ENCODE peak calls at places on chromosomes 1 and 21, in five cellular contexts. U is thoracic aorta, A is AG10803, Y is lower lobe of right lung, G is fibroblast of lung. C is an unnamed sample.

GRCh38 chr1:155834296-155834926 is 22.6 kb downstream of the GON4L start:
- DNase-seq in A (peak), U (no peak), G (peak), Y (no peak), C (no peak)

GRCh38 chr1:53440633-53441032 is 18.6 kb upstream of the DMRTB1 start:
- DNase-seq in A (no peak), G (no peak), U (no peak), Y (no peak), C (no peak)

GRCh38 chr1:231108500-231109254 is 53.2 kb upstream of the TRIM67 start:
- DNase-seq in Y (no peak), G (no peak), A (no peak), U (no peak), C (no peak)

GRCh38 chr1:159746676-159747075 is 32.3 kb upstream of the CRP start:
- DNase-seq in U (no peak), A (peak), G (no peak), Y (no peak), C (no peak)

GRCh38 chr21:36615274-36615964 is 83.5 kb upstream of the SIM2 start:
- DNase-seq in Y (no peak), G (no peak), A (no peak), U (no peak), C (no peak)

GRCh38 chr1:84634536-84635205 is 55.6 kb downstream of the SSX2IP start:
- DNase-seq in G (no peak), U (no peak), Y (no peak), A (no peak), C (no peak)

GRCh38 chr1:20484526-20485462 is 1.2 kb downstream of the CAMK2N1 start:
- DNase-seq in Y (no peak), G (no peak), U (no peak), A (no peak), C (no peak)

GRCh38 chr1:43619314-43619790 is 30.6 kb upstream of the KDM4A start:
- DNase-seq in Y (peak), U (no peak), G (no peak), A (no peak), C (no peak)

GRCh38 chr1:59043796-59044195 is 253.1 kb upstream of the FGGY start:
- DNase-seq in U (no peak), A (peak), G (peak), Y (no peak), C (no peak)

GRCh38 chr1:37032660-37033354 is 1.5 kb downstream of the GRIK3 start:
- DNase-seq in U (no peak), Y (no peak), G (no peak), A (no peak), C (no peak)

GRCh38 chr1:25795955-25796806 is 3.8 kb upstream of the SELENON start:
- DNase-seq in A (no peak), Y (peak), U (no peak), G (no peak), C (no peak)

GRCh38 chr1:232486454-232487202 is 143.3 kb downstream of the SIPA1L2 start:
- DNase-seq in U (no peak), Y (no peak), G (peak), A (peak), C (no peak)

GRCh38 chr1:226643167-226643566 is 94.6 kb downstream of the STUM start:
- DNase-seq in Y (peak), A (no peak), G (peak), U (no peak), C (no peak)

GRCh38 chr1:2290171-2290578 is 62.1 kb downstream of the SKI start:
- DNase-seq in U (no peak), Y (no peak), G (no peak), A (no peak), C (no peak)

GRCh38 chr1:92536593-92537332 is 50.0 kb upstream of the GFI1 start:
- DNase-seq in Y (no peak), A (no peak), U (no peak), G (peak), C (peak)

GRCh38 chr1:85048296-85049064 is at the start of gene MCOLN3:
- DNase-seq in G (no peak), Y (peak), A (no peak), U (no peak), C (no peak)

GRCh38 chr1:231376875-231377549 is 38.9 kb downstream of the SPRTN start:
- DNase-seq in G (no peak), Y (no peak), U (no peak), A (no peak), C (no peak)

GRCh38 chr1:157948547-157949152 is 44.8 kb upstream of the KIRREL1 start:
- DNase-seq in G (peak), U (no peak), A (peak), Y (no peak), C (no peak)

GRCh38 chr1:24309762-24310485 is 9.2 kb upstream of the GRHL3 start:
- DNase-seq in U (no peak), G (peak), Y (no peak), A (no peak), C (no peak)

GRCh38 chr1:67110352-67110751 is 24.4 kb downstream of the C1orf141 start:
- DNase-seq in A (no peak), G (no peak), Y (no peak), U (no peak), C (peak)

GRCh38 chr1:160768295-160768657 is 27.7 kb upstream of the LY9 start:
- DNase-seq in A (peak), Y (peak), U (no peak), G (no peak), C (peak)

GRCh38 chr1:3645666-3646355 is 4.1 kb downstream of the WRAP73 start:
- DNase-seq in A (no peak), U (no peak), G (no peak), Y (no peak), C (no peak)

GRCh38 chr1:74629283-74629682 is 44.3 kb downstream of the ERICH3 start:
- DNase-seq in Y (no peak), A (no peak), G (no peak), U (no peak), C (no peak)

GRCh38 chr1:18557621-18558465 is 72.8 kb upstream of the PAX7 start:
- DNase-seq in U (no peak), A (peak), Y (peak), G (no peak), C (no peak)

GRCh38 chr1:162587761-162588260 is 26.3 kb downstream of the UAP1 start:
- DNase-seq in G (no peak), Y (no peak), U (no peak), A (no peak), C (no peak)

GRCh38 chr1:90820727-90821126 is 103.6 kb upstream of the BARHL2 start:
- DNase-seq in G (no peak), A (no peak), Y (no peak), U (no peak), C (no peak)

GRCh38 chr1:193766329-193766728 is 579.9 kb upstream of the B3GALT2 start:
- DNase-seq in U (no peak), Y (no peak), A (no peak), G (no peak), C (no peak)

GRCh38 chr21:43273016-43273707 is 104.4 kb downstream of the CRYAA start:
- DNase-seq in A (no peak), Y (peak), G (no peak), U (no peak), C (no peak)

GRCh38 chr1:224882264-224882663 is 47.2 kb upstream of the DNAH14 start:
- DNase-seq in Y (no peak), G (no peak), A (no peak), U (no peak), C (no peak)

GRCh38 chr1:224884428-224884827 is 45.0 kb upstream of the DNAH14 start:
- DNase-seq in A (peak), U (no peak), G (peak), Y (no peak), C (no peak)

GRCh38 chr1:224879404-224879803 is 50.1 kb upstream of the DNAH14 start:
- DNase-seq in U (no peak), A (peak), G (peak), Y (no peak), C (no peak)

GRCh38 chr1:224881762-224882211 is 47.7 kb upstream of the DNAH14 start:
- DNase-seq in Y (no peak), U (no peak), G (no peak), A (no peak), C (no peak)

GRCh38 chr1:224880593-224881307 is 48.7 kb upstream of the DNAH14 start:
- DNase-seq in G (peak), A (peak), Y (no peak), U (no peak), C (no peak)
- TF ChIP-seq CTCF in G (no peak), A (no peak), Y (no peak), U (no peak), C (no peak)

GRCh38 chr21:41831453-41831831 is 47.7 kb downstream of the PRDM15 start:
- DNase-seq in U (no peak), A (no peak), G (no peak), Y (no peak), C (no peak)

GRCh38 chr21:41834252-41834925 is 44.8 kb downstream of the PRDM15 start:
- DNase-seq in A (no peak), G (no peak), Y (no peak), U (no peak), C (no peak)

GRCh38 chr21:41834926-41835663 is 44.0 kb downstream of the PRDM15 start:
- DNase-seq in A (no peak), U (no peak), Y (no peak), G (no peak), C (no peak)

GRCh38 chr21:41832230-41833137 is 46.7 kb downstream of the PRDM15 start:
- DNase-seq in U (no peak), G (no peak), Y (no peak), A (no peak), C (no peak)

GRCh38 chr21:41833138-41834115 is 45.7 kb downstream of the PRDM15 start:
- DNase-seq in U (no peak), A (no peak), G (no peak), Y (no peak), C (peak)
- H3K4me3 ChIP-seq in U (no peak), A (no peak), G (no peak), Y (no peak), C (peak)

GRCh38 chr1:109661391-109661790 is 5.5 kb downstream of the GSTM4 start:
- DNase-seq in A (no peak), Y (no peak), U (no peak), G (no peak), C (no peak)
- TF ChIP-seq CTCF in A (no peak), Y (no peak), U (no peak), G (no peak), C (no peak)

DNA sequence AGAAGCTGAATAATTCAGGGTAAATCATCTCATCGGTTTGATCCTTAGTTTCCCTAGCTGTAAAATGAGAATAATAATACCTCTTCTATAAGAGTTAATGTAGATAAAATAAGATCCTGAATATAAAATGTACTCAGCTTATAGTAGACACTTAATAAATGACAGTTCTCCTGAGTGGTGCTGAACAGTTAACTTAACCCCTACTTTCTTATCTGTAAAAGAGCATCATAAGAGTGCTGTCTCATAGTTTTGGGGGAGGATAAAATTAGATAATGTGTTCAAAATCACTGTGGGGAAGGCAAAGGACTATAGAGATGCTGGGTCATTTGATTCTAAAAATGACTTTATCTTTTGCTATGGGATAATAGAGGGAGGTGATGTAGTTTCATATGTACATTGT is 593 bp downstream of the C8A start:
- DNase-seq in Y (no peak), U (no peak), G (no peak), A (no peak), C (no peak)
- H3K4me3 ChIP-seq in Y (no peak), U (no peak), G (no peak), A (no peak), C (no peak)

DNA sequence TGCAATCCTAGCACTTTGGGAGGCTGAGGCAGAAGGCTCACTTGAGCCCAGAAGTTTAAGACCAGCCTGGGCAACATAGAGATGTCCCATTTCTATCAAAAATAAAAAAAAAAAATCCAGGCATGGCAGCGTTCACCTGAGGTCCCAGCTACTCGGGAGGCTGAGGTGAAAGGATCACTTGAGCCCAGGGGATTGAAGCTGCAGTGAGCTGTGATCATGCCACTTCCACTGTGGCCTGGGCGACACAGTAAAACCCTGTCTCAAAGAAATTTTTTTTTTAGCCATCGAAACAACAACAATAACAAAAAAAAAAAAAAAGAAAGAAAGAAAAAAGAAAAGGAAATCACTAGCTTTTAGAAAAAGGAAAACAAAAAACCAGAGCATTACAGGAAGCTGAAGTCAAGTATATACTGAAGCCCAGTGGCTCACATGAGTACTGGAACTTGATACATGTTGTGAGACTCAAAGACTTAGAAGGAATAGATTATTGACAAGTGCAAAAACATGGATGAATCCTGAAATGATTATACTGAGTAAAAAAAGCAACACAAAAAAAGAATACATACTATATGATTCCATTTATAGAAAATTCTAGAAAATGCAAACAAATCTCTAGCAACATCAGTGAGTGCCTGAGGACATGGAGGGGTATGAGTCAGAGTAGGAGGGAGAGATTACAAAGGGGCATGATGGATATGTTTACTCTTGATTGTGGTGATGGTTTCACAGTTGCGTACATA is 6.1 kb upstream of the RABGAP1L start:
- DNase-seq in U (no peak), G (no peak), A (no peak), Y (no peak), C (no peak)
- TF ChIP-seq CTCF in U (no peak), G (no peak), A (no peak), Y (no peak), C (no peak)

DNA sequence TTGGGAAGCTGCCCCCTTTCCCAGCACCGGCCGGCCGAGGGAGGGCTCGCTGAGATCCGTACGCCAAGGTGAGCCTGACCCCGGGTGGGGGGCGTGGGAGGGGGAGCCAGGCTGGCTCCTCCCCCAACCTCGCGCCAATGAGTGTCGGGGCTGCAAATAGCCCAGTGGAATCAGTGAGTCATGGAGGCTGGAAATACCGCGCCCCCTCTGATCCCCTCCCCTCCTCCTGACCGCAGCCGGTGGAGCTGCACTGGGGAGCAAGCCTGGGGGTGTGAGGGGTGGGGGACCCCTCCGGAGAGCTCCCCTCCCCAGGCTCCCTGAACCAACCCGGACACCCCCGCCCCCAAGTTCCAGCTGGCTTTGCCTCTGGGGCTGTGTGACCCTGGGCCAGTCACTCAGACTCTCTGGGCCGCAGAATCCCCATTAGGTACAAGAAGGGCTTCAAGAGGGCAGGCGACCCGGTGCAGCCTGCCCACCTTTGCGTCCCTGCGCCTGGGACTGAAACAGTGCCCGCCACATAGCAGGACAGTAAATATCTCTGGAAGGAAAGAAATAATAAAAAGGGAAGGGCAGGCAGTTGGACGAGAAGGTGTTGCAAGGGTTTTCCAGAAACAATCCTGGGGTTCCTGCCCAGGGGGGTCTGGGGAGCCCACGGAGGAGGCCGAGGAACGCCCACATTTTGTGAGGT is 4.5 kb downstream of the HSPB7 start:
- DNase-seq in G (peak), Y (peak), A (peak), U (peak), C (no peak)
- H3K4me3 ChIP-seq in G (no peak), Y (peak), A (peak), U (peak), C (peak)

GRCh38 chr1:95451054-95451453 is 217.0 kb downstream of the RWDD3 start:
- DNase-seq in G (no peak), U (no peak), Y (no peak), A (no peak), C (no peak)
- TF ChIP-seq CTCF in G (no peak), U (no peak), Y (no peak), A (no peak), C (peak)